ENCODE peak calls at places on chromosomes 5 and 9, in five cellular contexts. One of them, this sample, is unnamed.

GRCh38 chr9:137296214-137297059 is 5.6 kb downstream of the NRARP start:
- DNase-seq in stimulated activated CD4-positive, alpha-beta T cell treated with anti-CD3 and anti-CD28 coated beads, Interleukin-1b, Interleukin-23, amount 100 ng/mL, for 24 hours: no peak
- DNase-seq in HepG2: no peak
- DNase-seq in psoas muscle: no peak
- DNase-seq in HL-60: no peak
- DNase-seq in this sample: no peak

GRCh38 chr5:41510176-41510831 is at the start of gene PLCXD3:
- DNase-seq in HL-60: no peak
- DNase-seq in HepG2: no peak
- DNase-seq in psoas muscle: peak; percentile 36
- DNase-seq in stimulated activated CD4-positive, alpha-beta T cell treated with anti-CD3 and anti-CD28 coated beads, Interleukin-1b, Interleukin-23, amount 100 ng/mL, for 24 hours: no peak
- DNase-seq in this sample: no peak

GRCh38 chr5:149406203-149406978 is 27.3 kb upstream of the IL17B start:
- DNase-seq in HepG2: no peak
- DNase-seq in HL-60: no peak
- DNase-seq in psoas muscle: peak; percentile 68
- DNase-seq in stimulated activated CD4-positive, alpha-beta T cell treated with anti-CD3 and anti-CD28 coated beads, Interleukin-1b, Interleukin-23, amount 100 ng/mL, for 24 hours: no peak
- DNase-seq in this sample: no peak

GRCh38 chr5:111655169-111655924 is 101.6 kb downstream of the NREP start:
- DNase-seq in psoas muscle: no peak
- DNase-seq in HL-60: no peak
- DNase-seq in stimulated activated CD4-positive, alpha-beta T cell treated with anti-CD3 and anti-CD28 coated beads, Interleukin-1b, Interleukin-23, amount 100 ng/mL, for 24 hours: no peak
- DNase-seq in HepG2: peak; percentile 1
- DNase-seq in this sample: no peak

GRCh38 chr5:179762781-179763176 is 30.2 kb downstream of the MAML1 start:
- DNase-seq in psoas muscle: no peak
- DNase-seq in stimulated activated CD4-positive, alpha-beta T cell treated with anti-CD3 and anti-CD28 coated beads, Interleukin-1b, Interleukin-23, amount 100 ng/mL, for 24 hours: no peak
- DNase-seq in HL-60: peak; percentile 69
- DNase-seq in HepG2: no peak
- DNase-seq in this sample: no peak

GRCh38 chr5:65483474-65484346 is 2.0 kb upstream of the ADAMTS6 start:
- DNase-seq in HL-60: no peak
- DNase-seq in HepG2: peak; percentile 63
- DNase-seq in stimulated activated CD4-positive, alpha-beta T cell treated with anti-CD3 and anti-CD28 coated beads, Interleukin-1b, Interleukin-23, amount 100 ng/mL, for 24 hours: no peak
- DNase-seq in psoas muscle: no peak
- DNase-seq in this sample: peak; percentile 71

GRCh38 chr5:62314431-62314830 is 8.4 kb downstream of the KIF2A start:
- DNase-seq in HepG2: no peak
- DNase-seq in HL-60: no peak
- DNase-seq in stimulated activated CD4-positive, alpha-beta T cell treated with anti-CD3 and anti-CD28 coated beads, Interleukin-1b, Interleukin-23, amount 100 ng/mL, for 24 hours: no peak
- DNase-seq in psoas muscle: no peak
- DNase-seq in this sample: no peak

GRCh38 chr5:24491482-24491881 is 153.3 kb downstream of the CDH10 start:
- DNase-seq in psoas muscle: no peak
- DNase-seq in HL-60: no peak
- DNase-seq in HepG2: no peak
- DNase-seq in stimulated activated CD4-positive, alpha-beta T cell treated with anti-CD3 and anti-CD28 coated beads, Interleukin-1b, Interleukin-23, amount 100 ng/mL, for 24 hours: no peak
- DNase-seq in this sample: no peak

GRCh38 chr9:105856020-105856419 is 161.7 kb downstream of the TMEM38B start:
- DNase-seq in psoas muscle: no peak
- DNase-seq in HL-60: no peak
- DNase-seq in stimulated activated CD4-positive, alpha-beta T cell treated with anti-CD3 and anti-CD28 coated beads, Interleukin-1b, Interleukin-23, amount 100 ng/mL, for 24 hours: no peak
- DNase-seq in HepG2: no peak
- DNase-seq in this sample: no peak

GRCh38 chr5:181217805-181218065 is 5.3 kb upstream of the TRIM41 start:
- DNase-seq in HL-60: no peak
- DNase-seq in stimulated activated CD4-positive, alpha-beta T cell treated with anti-CD3 and anti-CD28 coated beads, Interleukin-1b, Interleukin-23, amount 100 ng/mL, for 24 hours: no peak
- DNase-seq in HepG2: no peak
- DNase-seq in psoas muscle: no peak
- DNase-seq in this sample: no peak

GRCh38 chr5:114362977-114363721 is 1.3 kb downstream of the KCNN2 start:
- DNase-seq in HL-60: no peak
- DNase-seq in psoas muscle: peak; percentile 47
- DNase-seq in HepG2: no peak
- DNase-seq in stimulated activated CD4-positive, alpha-beta T cell treated with anti-CD3 and anti-CD28 coated beads, Interleukin-1b, Interleukin-23, amount 100 ng/mL, for 24 hours: no peak
- DNase-seq in this sample: no peak

GRCh38 chr5:132661231-132662003 is 3.4 kb downstream of the IL13 start:
- DNase-seq in stimulated activated CD4-positive, alpha-beta T cell treated with anti-CD3 and anti-CD28 coated beads, Interleukin-1b, Interleukin-23, amount 100 ng/mL, for 24 hours: no peak
- DNase-seq in HL-60: no peak
- DNase-seq in HepG2: no peak
- DNase-seq in psoas muscle: no peak
- DNase-seq in this sample: no peak

This sample was measured in SJCRH30.